ENCODE peak calls at places on chromosome 12, in nine cellular contexts. O is stimulated activated naive CD8-positive, alpha-beta T cell treated with anti-CD3 and anti-CD28 coated beads, Interleukin-15, Interleukin-2, amounts not matched to agents 100 U/mL and 50 U/mL, for 24 hours; Z is stimulated activated CD4-positive, alpha-beta T cell treated with anti-CD3 and anti-CD28 coated beads, Interleukin-1b, Interleukin-23, amount 100 ng/mL, for 1 hour; I is iris pigment epithelial cell; E is A549; M is H54; B is HFFc6; V is HCT116; L is activated T-cell treated with anti-CD3 and anti-CD28 coated beads, Interleukin-2, amount 50 U/mL, for 72 hours. N is an unnamed sample.
A peak's percentile ranks its signal among the peaks of the same experiment; 100 is the strongest.

GRCh38 chr12:29253916-29254625 is 105.0 kb downstream of the FAR2 start:
- DNase-seq in I (no peak), M (no peak), B (no peak), V (no peak), L (no peak), E (no peak), O (no peak), Z (no peak), N (no peak)

GRCh38 chr12:45674583-45674982 is 54.9 kb upstream of the ARID2 start:
- DNase-seq in Z (no peak), I (peak; percentile 96), E (no peak), O (no peak), M (peak; percentile 13), L (no peak), V (no peak), B (peak; percentile 82), N (no peak)

GRCh38 chr12:98417303-98417702 is 98.1 kb upstream of the TMPO start:
- DNase-seq in E (no peak), M (no peak), V (no peak), I (peak; percentile 42), O (no peak), L (no peak), Z (no peak), B (no peak), N (no peak)

GRCh38 chr12:3732901-3733300 is 20.0 kb downstream of the CRACR2A start:
- DNase-seq in L (no peak), V (no peak), B (no peak), M (no peak), Z (no peak), O (no peak), E (no peak), I (no peak), N (no peak)

GRCh38 chr12:24255920-24256635 is 306.6 kb upstream of the SOX5 start:
- DNase-seq in V (no peak), Z (no peak), I (no peak), L (no peak), O (no peak), E (no peak), M (no peak), B (no peak), N (no peak)

GRCh38 chr12:33253123-33253522 is 186.5 kb downstream of the SYT10 start:
- DNase-seq in L (no peak), I (no peak), B (no peak), E (no peak), V (no peak), Z (no peak), O (no peak), M (no peak), N (no peak)

GRCh38 chr12:48988030-48988649 is 10.0 kb downstream of the WNT1 start:
- DNase-seq in Z (no peak), L (peak; percentile 80), O (peak; percentile 87), B (peak; percentile 25), M (peak; percentile 80), E (peak; percentile 68), I (no peak), V (no peak), N (peak; percentile 68)

GRCh38 chr12:3186546-3187237 is 109.5 kb downstream of the TSPAN9 start:
- DNase-seq in O (no peak), I (no peak), M (no peak), V (no peak), B (no peak), E (no peak), Z (no peak), L (no peak), N (no peak)

GRCh38 chr12:109615556-109616229 is 42.1 kb downstream of the MVK start:
- DNase-seq in B (no peak), Z (no peak), M (no peak), O (no peak), I (no peak), L (no peak), V (no peak), E (no peak), N (no peak)

GRCh38 chr12:64475518-64475917 is 23.6 kb downstream of the TBK1 start:
- DNase-seq in B (no peak), O (no peak), E (no peak), L (no peak), M (no peak), I (no peak), V (no peak), Z (no peak), N (no peak)

GRCh38 chr12:54725233-54725843 is 77.2 kb upstream of the DCD start:
- DNase-seq in E (peak; percentile 38), I (peak; percentile 23), O (no peak), V (peak; percentile 48), B (peak; percentile 20), M (no peak), Z (no peak), L (no peak), N (no peak)

GRCh38 chr12:16335838-16336237 is 11.6 kb upstream of the MGST1 start:
- DNase-seq in O (no peak), M (no peak), L (no peak), B (no peak), I (no peak), V (no peak), Z (no peak), E (no peak), N (no peak)